ENCODE peak calls at places on chromosomes 5 and 9, in ten cellular contexts. M is esophagus squamous epithelium, B is adrenal gland, Y is IMR-90, Z is ovary, F is HepG2, G is suprapubic skin, P is Peyer's patch, A is stomach, H is uterus. X is an unnamed sample.

GRCh38 chr5:74272831-74273545 is 367.5 kb downstream of the ENC1 start:
- DNase-seq in M (no peak), B (peak; percentile 24), Y (no peak), Z (no peak), F (no peak), G (no peak), P (no peak), A (no peak), H (no peak), X (no peak)

GRCh38 chr5:37112383-37112991 is 136.7 kb downstream of the CPLANE1 start:
- DNase-seq in M (no peak), B (no peak), Y (peak; percentile 7), Z (no peak), F (no peak), G (no peak), P (no peak), A (no peak), H (no peak), X (no peak)

GRCh38 chr5:164358531-164359259 is 853.3 kb downstream of the MAT2B start:
- DNase-seq in M (no peak), B (no peak), Y (peak; percentile 88), Z (no peak), F (no peak), G (no peak), P (no peak), A (no peak), H (no peak), X (no peak)

GRCh38 chr9:79695531-79696218 is 123.9 kb downstream of the TLE4 start:
- DNase-seq in M (no peak), B (no peak), Y (no peak), Z (no peak), F (no peak), G (no peak), P (no peak), A (no peak), H (no peak), X (no peak)

GRCh38 chr9:120136685-120137084 is 443.3 kb downstream of the CDK5RAP2 start:
- DNase-seq in M (no peak), B (no peak), Y (no peak), Z (no peak), F (no peak), G (no peak), P (no peak), A (no peak), H (no peak), X (no peak)

GRCh38 chr9:71944754-71945409 is 33.4 kb downstream of the C9orf85 start:
- DNase-seq in M (no peak), B (no peak), Y (no peak), Z (no peak), F (peak; percentile 3), G (no peak), P (no peak), A (no peak), H (no peak), X (no peak)

GRCh38 chr9:13459071-13459470 is 179.6 kb upstream of the MPDZ start:
- DNase-seq in M (no peak), B (no peak), Y (no peak), Z (no peak), F (no peak), G (no peak), P (no peak), A (no peak), H (no peak), X (no peak)

GRCh38 chr5:122354293-122354692 is 42.3 kb downstream of the SNCAIP start:
- DNase-seq in M (no peak), B (no peak), Y (no peak), Z (no peak), F (no peak), G (no peak), P (no peak), A (no peak), H (no peak), X (no peak)

GRCh38 chr5:111668713-111669112 is 88.3 kb downstream of the NREP start:
- DNase-seq in M (no peak), B (no peak), Y (peak; percentile 57), Z (no peak), F (no peak), G (no peak), P (no peak), A (no peak), H (no peak), X (no peak)

DNA sequence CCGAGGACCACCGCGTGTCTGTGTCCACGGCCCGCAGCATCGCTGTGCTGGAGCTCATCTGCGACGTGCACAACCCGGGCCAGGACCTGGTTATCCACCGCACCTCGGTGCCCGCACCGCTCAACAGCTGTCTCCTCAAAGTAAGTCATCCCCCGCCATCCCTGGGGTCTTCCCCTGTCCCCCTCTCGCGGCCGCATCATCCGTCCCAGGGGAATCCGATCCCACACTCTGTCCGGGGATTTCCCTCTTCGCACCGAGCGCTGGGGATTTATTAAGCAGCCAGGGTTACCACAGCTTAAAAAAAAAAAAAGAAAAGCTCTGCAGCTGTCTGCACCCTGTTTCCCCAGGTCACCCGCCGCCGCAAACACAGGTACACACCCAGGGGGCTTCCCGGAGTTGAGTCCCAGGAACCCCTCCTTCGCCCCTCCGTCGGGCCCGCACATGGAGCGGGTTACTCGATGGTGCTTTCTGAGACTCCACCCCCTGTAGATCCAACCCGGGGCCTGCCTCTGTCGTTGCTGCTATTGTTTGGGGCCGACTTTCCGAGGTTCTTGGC is 630 bp downstream of the GTF3C4 start:
- DNase-seq in M (no peak), B (peak; percentile 42), Y (peak; percentile 13), Z (peak; percentile 25), F (no peak), G (peak; percentile 68), P (peak; percentile 51), A (no peak), H (peak; percentile 22), X (no peak)
- TF ChIP-seq POLR2A in M (no peak), B (no peak), Y (no peak), Z (no peak), F (peak; percentile 37), G (no peak), P (no peak), A (no peak), H (no peak), X (no peak)

GRCh38 chr9:5846080-5846479 is 13.2 kb upstream of the ERMP1 start:
- DNase-seq in M (no peak), B (no peak), Y (no peak), Z (no peak), F (no peak), G (no peak), P (no peak), A (no peak), H (no peak), X (no peak)
- H3K4me1 ChIP-seq in M (peaks cover 13% of the 10 kb centered on the region), B (peaks cover 16% of the 10 kb centered on the region), Y (peaks cover 12% of the 10 kb centered on the region), Z (peaks cover 8% of the 10 kb centered on the region), F (peaks cover 43% of the 10 kb centered on the region), G (peaks cover 20% of the 10 kb centered on the region), P (no peaks in the 10 kb centered on the region), A (peaks cover 9% of the 10 kb centered on the region), H (no peaks in the 10 kb centered on the region), X (no peaks in the 10 kb centered on the region)

DNA sequence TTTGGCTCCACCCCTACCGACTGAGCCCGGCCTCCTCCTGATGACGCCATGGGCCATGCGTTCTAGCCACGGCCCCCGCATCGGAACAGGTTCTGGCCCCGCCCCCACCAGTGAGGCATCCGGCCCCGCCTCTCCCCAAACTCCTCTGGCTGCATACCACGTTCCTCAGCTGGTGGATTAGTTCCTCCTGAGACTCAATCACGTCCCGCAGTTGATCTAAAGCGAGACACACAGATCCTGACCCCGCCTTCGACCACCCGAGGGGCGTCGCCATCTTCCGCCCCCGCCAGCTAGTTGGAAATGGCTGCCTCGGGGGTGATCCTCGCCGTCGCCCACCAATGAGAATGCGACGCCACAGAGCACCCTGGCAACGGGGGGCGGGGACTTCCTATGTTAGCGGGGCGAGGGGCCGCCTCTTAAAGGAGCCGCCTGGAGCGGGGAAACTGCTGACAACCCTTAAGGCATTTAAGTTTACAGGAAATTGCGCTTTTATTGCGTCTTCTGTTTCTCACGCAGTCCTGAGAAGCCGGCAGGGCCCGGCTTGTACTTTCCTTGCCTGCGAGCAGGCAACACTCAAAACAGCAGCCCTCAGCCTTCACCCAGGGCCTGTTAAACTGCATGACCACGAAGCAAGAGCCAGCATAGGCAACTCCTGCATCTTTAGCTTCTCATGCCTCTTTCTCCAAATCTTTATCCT is at the start of gene SPATA24:
- DNase-seq in M (peak; percentile 99), B (peak; percentile 98), Y (peak; percentile 96), Z (peak; percentile 97), F (peak; percentile 89), G (peak; percentile 99), P (peak; percentile 97), A (peak; percentile 97), H (peak; percentile 98), X (peak; percentile 97)
- TF ChIP-seq POLR2A in M (peak; percentile 34), B (no peak), Y (peak; percentile 73), Z (peak; percentile 43), F (peak; percentile 56), G (no peak), P (peak; percentile 23), A (no peak), H (peak; percentile 28), X (peak; percentile 20)

DNA sequence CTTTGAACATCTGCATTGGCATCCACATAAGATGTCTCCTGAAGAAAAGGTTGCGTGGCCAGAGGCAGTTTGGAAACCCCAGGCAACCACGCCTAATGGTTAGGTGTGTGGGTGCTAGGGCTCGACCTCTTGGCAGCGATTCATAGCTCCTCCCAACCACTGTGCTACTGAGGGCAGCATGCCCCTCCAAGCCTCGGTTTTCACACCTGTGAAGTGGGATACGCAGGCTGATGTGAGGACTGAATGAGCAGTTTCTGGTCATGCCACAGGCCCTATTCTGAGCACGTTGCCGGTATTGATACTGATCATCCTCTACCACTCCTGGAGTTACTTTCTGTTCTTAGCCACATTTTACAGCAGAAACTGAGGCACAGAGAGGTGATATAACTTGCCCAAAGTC is 19.1 kb downstream of the NDST1 start:
- DNase-seq in M (no peak), B (no peak), Y (no peak), Z (no peak), F (no peak), G (no peak), P (no peak), A (no peak), H (no peak), X (no peak)
- H3K4me1 ChIP-seq in M (peaks cover 29% of the 10 kb centered on the region), B (peaks cover 32% of the 10 kb centered on the region), Y (peaks cover 36% of the 10 kb centered on the region), Z (peaks cover 12% of the 10 kb centered on the region), F (peaks cover 56% of the 10 kb centered on the region), G (peaks cover 24% of the 10 kb centered on the region), P (peaks cover 8% of the 10 kb centered on the region), A (peaks cover 78% of the 10 kb centered on the region), H (no peaks in the 10 kb centered on the region), X (no peaks in the 10 kb centered on the region)

DNA sequence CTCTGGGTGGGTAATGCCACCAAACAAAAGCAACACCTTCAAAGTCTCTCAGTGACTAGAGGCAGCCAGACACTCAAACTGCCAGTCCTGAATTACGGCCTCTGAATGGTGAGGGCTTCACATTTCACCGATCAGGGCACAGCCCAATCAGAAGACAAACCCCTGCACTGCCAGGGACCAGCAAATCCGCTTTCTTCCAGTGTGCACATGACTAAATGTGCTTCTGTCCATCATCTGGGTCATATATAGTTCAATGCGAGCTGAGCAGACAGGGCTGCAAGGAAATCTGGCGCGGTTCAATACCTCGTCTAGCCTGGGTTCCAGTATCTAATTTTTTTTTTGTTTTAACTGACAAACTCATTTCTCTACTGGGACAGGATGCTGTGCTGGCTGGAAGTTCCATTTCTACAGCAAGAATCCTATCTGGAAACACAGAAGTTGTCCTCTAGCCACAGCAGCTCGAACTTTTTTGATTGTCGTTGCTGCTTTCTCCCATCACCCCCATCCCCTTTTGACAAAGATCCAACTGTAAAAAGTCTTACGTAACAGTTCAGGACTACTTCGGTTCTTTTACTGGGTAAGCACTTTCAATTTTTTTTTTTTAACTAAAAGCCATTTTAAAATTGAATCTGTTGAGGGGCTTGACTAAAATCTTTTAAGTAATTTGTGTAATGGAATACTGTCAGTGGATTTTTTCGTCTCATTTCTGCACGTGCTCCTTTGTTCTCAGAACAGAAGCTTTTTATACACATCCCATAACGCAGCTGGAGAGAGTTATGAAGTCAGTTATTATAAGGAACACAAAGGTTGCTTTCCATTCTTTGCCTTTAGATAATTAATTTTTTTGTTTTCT is 112.7 kb downstream of the NR6A1 start:
- DNase-seq in M (no peak), B (peak; percentile 64), Y (peak; percentile 97), Z (peak; percentile 49), F (peak; percentile 76), G (peak; percentile 63), P (no peak), A (peak; percentile 59), H (peak; percentile 24), X (peak; percentile 79)
- TF ChIP-seq POLR2A in M (peak; percentile 50), B (peak; percentile 25), Y (peak; percentile 99), Z (no peak), F (peak; percentile 86), G (no peak), P (no peak), A (no peak), H (no peak), X (peak; percentile 89)

X was measured in right lobe of liver.